ENCODE peak calls at places on chromosomes 6 and 20, in six cellular contexts. S is H9, R is neuronal stem cell, O is IMR-90, B is H1, H is mesendoderm. J is an unnamed sample.

GRCh38 chr20:23419995-23420901 is 1.0 kb downstream of the NAPB start:
- DNase-seq in S (no peak), R (peak), O (peak), B (no peak), H (peak), J (peak)

GRCh38 chr20:17660667-17661066 is 21.4 kb downstream of the RRBP1 start:
- DNase-seq in S (no peak), R (no peak), O (no peak), B (no peak), H (no peak), J (no peak)

GRCh38 chr20:22586645-22587310 is 2.4 kb upstream of the FOXA2 start:
- DNase-seq in S (peak), R (no peak), O (no peak), B (peak), H (peak), J (no peak)

GRCh38 chr20:33568378-33569289 is 78.7 kb downstream of the CBFA2T2 start:
- DNase-seq in S (peak), R (peak), O (no peak), B (peak), H (peak), J (no peak)

GRCh38 chr6:82144007-82144851 is 103.3 kb downstream of the IBTK start:
- DNase-seq in S (no peak), R (no peak), O (peak), B (no peak), H (peak), J (peak)

GRCh38 chr6:35406666-35407065 is 45.5 kb upstream of the FANCE start:
- DNase-seq in S (no peak), R (no peak), O (no peak), B (no peak), H (no peak), J (no peak)

GRCh38 chr20:64107736-64108457 is 532 bp upstream of the NPBWR2 start:
- DNase-seq in S (no peak), R (no peak), O (no peak), B (peak), H (no peak), J (no peak)

GRCh38 chr20:298755-299391 is 1.5 kb downstream of the ZCCHC3 start:
- DNase-seq in S (no peak), R (no peak), O (no peak), B (no peak), H (no peak), J (peak)

GRCh38 chr20:25273541-25274358 is 25.9 kb downstream of the PYGB start:
- DNase-seq in S (no peak), R (no peak), O (no peak), B (peak), H (no peak), J (no peak)

GRCh38 chr6:168136001-168136400 is 57.0 kb upstream of the FRMD1 start:
- DNase-seq in S (peak), R (no peak), O (no peak), B (peak), H (no peak), J (no peak)

GRCh38 chr20:4441191-4441590 is 280.5 kb upstream of the PRND start:
- DNase-seq in S (no peak), R (no peak), O (no peak), B (no peak), H (no peak), J (no peak)

GRCh38 chr20:54200487-54201267 is 7.2 kb upstream of the PFDN4 start:
- DNase-seq in S (no peak), R (no peak), O (no peak), B (no peak), H (peak), J (no peak)

GRCh38 chr6:139708342-139709199 is 334.1 kb upstream of the CITED2 start:
- DNase-seq in S (no peak), R (peak), O (peak), B (no peak), H (peak), J (peak)

GRCh38 chr6:129356129-129356528 is 353.8 kb downstream of the ARHGAP18 start:
- DNase-seq in S (no peak), R (no peak), O (no peak), B (no peak), H (peak), J (no peak)

GRCh38 chr20:16775961-16776360 is 27.8 kb downstream of the OTOR start:
- DNase-seq in S (no peak), R (no peak), O (no peak), B (no peak), H (no peak), J (no peak)

GRCh38 chr6:1770435-1770843 is 160.7 kb downstream of the FOXC1 start:
- DNase-seq in S (no peak), R (no peak), O (peak), B (no peak), H (no peak), J (no peak)

GRCh38 chr6:117706504-117706903 is 31.2 kb downstream of the NUS1 start:
- DNase-seq in S (no peak), R (no peak), O (no peak), B (no peak), H (no peak), J (no peak)

GRCh38 chr6:19587238-19587942 is 249.8 kb upstream of the ID4 start:
- DNase-seq in S (no peak), R (no peak), O (no peak), B (no peak), H (no peak), J (no peak)

GRCh38 chr20:48814633-48815032 is 13.2 kb downstream of the PREX1 start:
- DNase-seq in S (no peak), R (no peak), O (no peak), B (no peak), H (no peak), J (no peak)

GRCh38 chr6:53112404-53112803 is 36.2 kb downstream of the GCM1 start:
- DNase-seq in S (no peak), R (no peak), O (no peak), B (no peak), H (peak), J (no peak)

GRCh38 chr6:25017486-25017885 is 81.7 kb upstream of the RIPOR2 start:
- DNase-seq in S (no peak), R (no peak), O (no peak), B (no peak), H (peak), J (no peak)

GRCh38 chr6:47160702-47161101 is 118.6 kb upstream of the ADGRF1 start:
- DNase-seq in S (no peak), R (no peak), O (no peak), B (no peak), H (no peak), J (no peak)

GRCh38 chr20:64102647-64103354 is 4.6 kb downstream of the NPBWR2 start:
- DNase-seq in S (peak), R (no peak), O (no peak), B (peak), H (peak), J (no peak)

GRCh38 chr6:7298113-7298512 is 14.9 kb downstream of the SSR1 start:
- DNase-seq in S (no peak), R (no peak), O (no peak), B (no peak), H (no peak), J (no peak)

GRCh38 chr20:57417051-57417689 is 26.0 kb downstream of the RBM38 start:
- DNase-seq in S (no peak), R (no peak), O (no peak), B (no peak), H (no peak), J (no peak)

GRCh38 chr20:1928782-1929181 is 33.6 kb downstream of the SIRPA start:
- DNase-seq in S (no peak), R (no peak), O (no peak), B (no peak), H (no peak), J (peak)

GRCh38 chr6:168908166-168908565 is 345.5 kb downstream of the THBS2 start:
- DNase-seq in S (no peak), R (no peak), O (peak), B (no peak), H (no peak), J (no peak)

GRCh38 chr20:21559305-21559704 is 45.4 kb upstream of the NKX2-2 start:
- DNase-seq in S (no peak), R (no peak), O (no peak), B (no peak), H (no peak), J (no peak)

GRCh38 chr20:36301359-36302119 is 4.6 kb upstream of the DLGAP4 start:
- DNase-seq in S (no peak), R (no peak), O (no peak), B (no peak), H (no peak), J (no peak)

GRCh38 chr6:162404926-162405325 is 322.6 kb downstream of the PRKN start:
- DNase-seq in S (no peak), R (no peak), O (no peak), B (no peak), H (no peak), J (no peak)

GRCh38 chr6:111722220-111722731 is 116.6 kb upstream of the TRAF3IP2 start:
- DNase-seq in S (no peak), R (no peak), O (peak), B (no peak), H (peak), J (peak)

GRCh38 chr20:39990692-39991091 is 698.3 kb downstream of the MAFB start:
- DNase-seq in S (no peak), R (no peak), O (no peak), B (no peak), H (no peak), J (no peak)

GRCh38 chr20:50321797-50322480 is 131.3 kb downstream of the CEBPB start:
- DNase-seq in S (no peak), R (no peak), O (peak), B (no peak), H (no peak), J (peak)
- H2BK5ac ChIP-seq in S (no peak), R (no peak), O (peak), B (no peak), H (no peak), J (peak)

GRCh38 chr6:2877960-2878359 is 25.1 kb downstream of the SERPINB9 start:
- DNase-seq in S (no peak), R (no peak), O (no peak), B (no peak), H (no peak), J (no peak)

GRCh38 chr6:2875840-2876207 is 27.3 kb downstream of the SERPINB9 start:
- DNase-seq in S (no peak), R (no peak), O (no peak), B (no peak), H (peak), J (no peak)

GRCh38 chr6:2873643-2874042 is 29.5 kb downstream of the SERPINB9 start:
- DNase-seq in S (no peak), R (no peak), O (no peak), B (no peak), H (no peak), J (no peak)

GRCh38 chr6:2876210-2877056 is 26.7 kb downstream of the SERPINB9 start:
- DNase-seq in S (no peak), R (no peak), O (peak), B (no peak), H (peak), J (peak)

DNA sequence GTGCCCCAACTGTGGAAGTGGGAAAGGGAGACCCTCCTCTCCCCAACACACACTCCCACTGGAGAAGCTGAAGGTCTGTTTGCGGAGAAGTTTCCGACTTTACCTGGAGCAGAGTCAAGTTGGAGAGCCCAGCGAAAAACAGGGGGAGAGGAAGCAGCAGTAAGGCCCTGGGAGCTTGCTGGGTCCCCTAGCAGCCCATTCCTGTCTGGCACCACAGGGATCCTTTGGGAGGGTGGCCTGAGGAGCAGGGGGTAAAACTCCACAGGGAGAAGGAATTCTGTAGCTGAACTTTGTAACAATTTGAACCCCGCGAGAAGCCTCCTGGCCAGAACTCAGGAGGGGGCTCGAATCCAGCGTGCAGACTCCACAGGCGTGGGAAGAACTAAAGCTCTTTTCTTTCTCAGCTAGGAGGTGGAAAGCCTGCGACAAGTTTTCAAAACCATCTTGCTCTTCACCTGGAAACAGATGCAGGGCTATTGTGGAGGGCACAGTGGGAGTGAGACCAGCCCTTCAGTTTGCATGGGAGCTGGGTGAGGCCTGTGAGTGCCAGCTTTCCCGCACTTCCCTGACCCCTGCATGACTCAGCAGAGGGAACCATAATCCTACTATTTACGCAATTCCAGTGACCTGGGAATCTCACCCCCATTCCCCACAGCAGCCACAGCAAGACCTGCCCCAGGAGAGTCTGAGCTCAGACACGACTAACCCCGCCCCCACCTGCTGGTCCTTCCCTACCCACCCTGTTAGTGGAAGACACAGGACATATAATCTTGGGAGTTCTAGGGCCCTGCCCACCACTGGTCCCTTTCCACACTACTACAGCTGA is 25.8 kb downstream of the SERPINB9 start:
- DNase-seq in S (no peak), R (no peak), O (peak), B (no peak), H (peak), J (peak)
- H3K18ac ChIP-seq in S (peak), R (peak), O (no peak), B (peak), H (peak), J (peak)

GRCh38 chr6:133704371-133704770 is 184.5 kb upstream of the TCF21 start:
- DNase-seq in S (no peak), R (no peak), O (peak), B (no peak), H (no peak), J (no peak)

GRCh38 chr6:133698272-133698671 is 190.6 kb upstream of the TCF21 start:
- DNase-seq in S (no peak), R (no peak), O (no peak), B (no peak), H (no peak), J (no peak)

GRCh38 chr6:133699986-133700385 is 188.9 kb upstream of the TCF21 start:
- DNase-seq in S (no peak), R (no peak), O (peak), B (no peak), H (no peak), J (no peak)

GRCh38 chr6:133705071-133705470 is 183.8 kb upstream of the TCF21 start:
- DNase-seq in S (no peak), R (no peak), O (peak), B (no peak), H (no peak), J (no peak)

GRCh38 chr6:133701633-133702331 is 187.1 kb upstream of the TCF21 start:
- DNase-seq in S (no peak), R (no peak), O (peak), B (no peak), H (no peak), J (peak)
- H2BK15ac ChIP-seq in S (no peak), R (no peak), O (peak), B (no peak), H (no peak), J (peak)

DNA sequence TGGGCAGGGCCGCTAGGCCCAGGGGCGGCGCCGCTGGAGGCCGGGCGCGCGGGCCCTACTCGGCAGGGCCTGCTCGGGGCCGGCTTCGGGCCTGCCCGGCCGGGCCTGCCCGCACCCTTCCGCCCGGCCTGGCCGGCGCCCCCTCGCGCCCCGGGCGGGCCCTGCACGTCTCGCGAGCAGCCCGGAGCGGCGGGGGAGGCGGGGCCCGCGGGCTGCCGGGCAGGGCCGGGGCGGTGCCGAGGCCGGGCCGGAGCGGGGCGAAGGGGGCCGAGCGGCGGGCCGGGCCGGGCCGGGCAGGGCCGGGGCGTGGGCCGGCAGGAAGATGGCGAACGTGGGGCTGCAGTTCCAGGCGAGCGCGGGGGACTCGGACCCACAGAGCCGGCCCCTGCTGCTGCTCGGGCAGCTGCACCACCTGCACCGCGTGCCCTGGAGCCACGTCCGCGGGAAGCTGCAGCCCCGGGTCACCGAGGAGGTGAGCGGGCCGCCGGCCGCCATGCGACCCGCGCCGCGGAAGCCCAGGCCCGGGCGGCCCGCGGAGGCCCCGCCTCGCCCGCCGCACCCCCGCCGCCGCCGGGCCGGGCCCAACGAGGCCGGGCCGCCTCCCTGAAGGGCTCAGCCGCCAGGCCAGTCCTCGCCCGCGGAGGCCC is at the start of gene NPEPL1:
- DNase-seq in S (no peak), R (peak), O (peak), B (peak), H (peak), J (peak)
- H2BK5ac ChIP-seq in S (no peak), R (no peak), O (peak), B (peak), H (peak), J (no peak)

GRCh38 chr20:45358282-45359068 is 4.5 kb upstream of the SYS1 start:
- DNase-seq in S (no peak), R (no peak), O (peak), B (no peak), H (no peak), J (peak)

GRCh38 chr20:45355685-45356084 is 7.3 kb upstream of the SYS1 start:
- DNase-seq in S (no peak), R (no peak), O (no peak), B (no peak), H (no peak), J (no peak)

GRCh38 chr20:45361794-45362193 is 1.2 kb upstream of the SYS1 start:
- DNase-seq in S (no peak), R (no peak), O (no peak), B (no peak), H (no peak), J (no peak)

GRCh38 chr20:45359406-45360148 is 3.4 kb upstream of the SYS1 start:
- DNase-seq in S (no peak), R (no peak), O (no peak), B (no peak), H (no peak), J (peak)

DNA sequence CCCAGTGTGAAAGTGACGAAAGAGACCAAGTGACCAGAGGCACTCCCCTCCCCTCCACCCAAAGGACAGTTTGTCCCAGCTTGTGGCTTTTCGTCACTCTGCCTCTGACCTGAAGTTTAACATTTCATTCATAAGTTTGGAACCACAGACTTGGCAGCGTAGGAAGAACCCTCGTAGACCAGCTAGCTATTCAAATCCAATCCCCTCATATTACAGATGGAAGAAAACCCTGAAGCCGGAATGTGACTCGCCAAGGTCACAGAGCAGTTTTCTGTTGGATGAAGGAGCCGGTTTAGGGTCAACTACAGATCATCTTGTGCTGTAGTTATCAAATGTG is 3.9 kb upstream of the SYS1 start:
- DNase-seq in S (no peak), R (no peak), O (peak), B (no peak), H (no peak), J (peak)
- H3K18ac ChIP-seq in S (no peak), R (no peak), O (peak), B (no peak), H (no peak), J (peak)

J was measured in mesenchymal stem cell.